ENCODE peak calls at places on chromosome 4, in four cellular contexts. D is K562, S is HCT116, Z is H1. W is an unnamed sample.

GRCh38 chr4:141497627-141498026 is 138.8 kb upstream of the IL15 start:
- DNase-seq in D (no peak), Z (no peak), S (no peak), W (no peak)

GRCh38 chr4:20444599-20445337 is 193.1 kb downstream of the SLIT2 start:
- DNase-seq in Z (no peak), S (no peak), D (no peak), W (no peak)

GRCh38 chr4:113444386-113444785 is 317.2 kb downstream of the CAMK2D start:
- DNase-seq in D (no peak), S (no peak), Z (no peak), W (no peak)

GRCh38 chr4:159977907-159978617 is 875.2 kb downstream of the RAPGEF2 start:
- DNase-seq in D (no peak), Z (no peak), S (no peak), W (no peak)

GRCh38 chr4:117847849-117848248 is 186.4 kb upstream of the NDST3 start:
- DNase-seq in Z (no peak), S (no peak), D (no peak), W (no peak)

GRCh38 chr4:7759221-7759620 is 180.4 kb downstream of the AFAP1 start:
- DNase-seq in Z (no peak), S (no peak), D (no peak), W (no peak)

GRCh38 chr4:56414135-56414675 is 21.2 kb downstream of the PPAT start:
- DNase-seq in S (no peak), D (no peak), Z (no peak), W (peak)

GRCh38 chr4:4248885-4249203 is 821 bp upstream of the TMEM128 start:
- DNase-seq in S (no peak), D (peak), Z (no peak), W (no peak)

GRCh38 chr4:183541081-183542045 is 36.5 kb downstream of the ING2 start:
- DNase-seq in D (peak), S (no peak), Z (peak), W (no peak)

GRCh38 chr4:22897520-22898108 is 204.9 kb downstream of the GBA3 start:
- DNase-seq in S (peak), D (peak), Z (peak), W (peak)

GRCh38 chr4:174210354-174210753 is 73.1 kb downstream of the FBXO8 start:
- DNase-seq in S (no peak), D (no peak), Z (no peak), W (no peak)

GRCh38 chr4:110586137-110586850 is 36.6 kb downstream of the PITX2 start:
- DNase-seq in D (peak), S (peak), Z (no peak), W (peak)

GRCh38 chr4:20037745-20038144 is 214.0 kb upstream of the SLIT2 start:
- DNase-seq in D (no peak), S (no peak), Z (no peak), W (no peak)

GRCh38 chr4:152998861-152999260 is 62.7 kb downstream of the FHDC1 start:
- DNase-seq in S (no peak), Z (no peak), D (no peak), W (no peak)

GRCh38 chr4:114495471-114495928 is 103.1 kb upstream of the UGT8 start:
- DNase-seq in Z (peak), D (peak), S (no peak), W (no peak)

GRCh38 chr4:99651370-99651769 is 6.3 kb downstream of the C4orf54 start:
- DNase-seq in D (no peak), Z (no peak), S (no peak), W (no peak)

GRCh38 chr4:112514079-112514448 is 1.9 kb downstream of the NEUROG2 start:
- DNase-seq in D (no peak), Z (no peak), S (no peak), W (no peak)

GRCh38 chr4:75107703-75108612 is 175.0 kb downstream of the PARM1 start:
- DNase-seq in S (no peak), D (no peak), Z (no peak), W (no peak)

GRCh38 chr4:40448875-40449274 is 113.7 kb downstream of the CHRNA9 start:
- DNase-seq in Z (no peak), S (no peak), D (no peak), W (no peak)

GRCh38 chr4:26372525-26373172 is 51.8 kb downstream of the RBPJ start:
- DNase-seq in D (peak), S (no peak), Z (no peak), W (peak)

GRCh38 chr4:40325406-40326019 is 9.6 kb upstream of the CHRNA9 start:
- DNase-seq in S (peak), Z (no peak), D (peak), W (peak)

GRCh38 chr4:19134685-19135084 is 1113.1 kb upstream of the LCORL start:
- DNase-seq in Z (no peak), D (no peak), S (no peak), W (no peak)

GRCh38 chr4:142402925-142403324 is 443.2 kb downstream of the INPP4B start:
- DNase-seq in Z (no peak), D (no peak), S (no peak), W (peak)

GRCh38 chr4:140947507-140947906 is 185.8 kb downstream of the RNF150 start:
- DNase-seq in S (no peak), D (no peak), Z (no peak), W (no peak)

GRCh38 chr4:108210989-108211725 is 42.4 kb upstream of the LEF1 start:
- DNase-seq in S (no peak), Z (no peak), D (no peak), W (peak)

GRCh38 chr4:7771056-7771455 is 168.6 kb downstream of the AFAP1 start:
- DNase-seq in D (no peak), S (no peak), Z (no peak), W (no peak)

GRCh38 chr4:121277194-121278105 is 103.4 kb downstream of the QRFPR start:
- DNase-seq in Z (no peak), D (peak), S (peak), W (peak)

GRCh38 chr4:173807347-173807746 is 277.3 kb upstream of the HAND2 start:
- DNase-seq in S (no peak), D (no peak), Z (no peak), W (no peak)

GRCh38 chr4:85720736-85721135 is 245.8 kb downstream of the ARHGAP24 start:
- DNase-seq in S (no peak), Z (no peak), D (no peak), W (no peak)

GRCh38 chr4:180698550-180698949 is 1544.7 kb upstream of the TENM3 start:
- DNase-seq in Z (no peak), S (no peak), D (peak), W (no peak)

GRCh38 chr4:121785479-121785878 is 15.6 kb upstream of the EXOSC9 start:
- DNase-seq in S (no peak), D (no peak), Z (no peak), W (peak)

GRCh38 chr4:7698586-7698985 is 241.1 kb downstream of the AFAP1 start:
- DNase-seq in Z (no peak), D (peak), S (no peak), W (no peak)

GRCh38 chr4:123748806-123749205 is 352.2 kb downstream of the SPRY1 start:
- DNase-seq in S (no peak), D (no peak), Z (no peak), W (no peak)

GRCh38 chr4:38119663-38120374 is 159.6 kb downstream of the PTTG2 start:
- DNase-seq in D (no peak), S (no peak), Z (no peak), W (no peak)

GRCh38 chr4:22491939-22492338 is 23.9 kb downstream of the ADGRA3 start:
- DNase-seq in S (no peak), D (no peak), Z (no peak), W (no peak)

GRCh38 chr4:22356996-22357596 is 158.8 kb downstream of the ADGRA3 start:
- DNase-seq in Z (no peak), S (no peak), D (no peak), W (peak)

DNA sequence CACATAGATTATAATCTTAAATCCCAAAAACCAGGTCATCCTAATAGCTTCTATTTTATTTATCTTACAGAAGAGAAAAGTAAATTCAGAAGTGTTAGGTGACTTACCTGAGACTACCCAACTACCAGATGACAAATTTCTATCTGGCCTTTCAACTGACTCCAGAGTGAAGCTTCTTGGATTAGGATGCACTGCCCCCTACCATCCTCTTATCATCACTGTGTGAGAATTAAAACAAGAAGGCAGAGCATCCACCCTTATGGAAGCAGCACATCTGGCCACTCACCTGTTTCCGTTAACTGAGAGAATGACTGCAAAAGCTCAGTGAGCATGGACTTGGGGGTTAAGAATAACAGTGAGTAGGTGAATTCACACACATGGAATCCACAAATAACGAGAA is 502.6 kb upstream of the TECRL start:
- DNase-seq in D (no peak), S (no peak), Z (peak), W (peak)
- TF ChIP-seq JUND in D (no peak), S (no peak), Z (no peak), W (no peak)

GRCh38 chr4:16034010-16034829 is 49.6 kb downstream of the PROM1 start:
- DNase-seq in S (no peak), Z (no peak), D (no peak), W (peak)
- TF ChIP-seq JUND in S (no peak), Z (no peak), D (no peak), W (peak)

GRCh38 chr4:155094421-155094820 is 114.0 kb upstream of the NPY2R start:
- DNase-seq in D (no peak), S (no peak), Z (no peak), W (no peak)

GRCh38 chr4:155099231-155099630 is 109.2 kb upstream of the NPY2R start:
- DNase-seq in S (no peak), Z (no peak), D (no peak), W (no peak)
- TF ChIP-seq JUND in S (no peak), Z (no peak), D (no peak), W (no peak)

DNA sequence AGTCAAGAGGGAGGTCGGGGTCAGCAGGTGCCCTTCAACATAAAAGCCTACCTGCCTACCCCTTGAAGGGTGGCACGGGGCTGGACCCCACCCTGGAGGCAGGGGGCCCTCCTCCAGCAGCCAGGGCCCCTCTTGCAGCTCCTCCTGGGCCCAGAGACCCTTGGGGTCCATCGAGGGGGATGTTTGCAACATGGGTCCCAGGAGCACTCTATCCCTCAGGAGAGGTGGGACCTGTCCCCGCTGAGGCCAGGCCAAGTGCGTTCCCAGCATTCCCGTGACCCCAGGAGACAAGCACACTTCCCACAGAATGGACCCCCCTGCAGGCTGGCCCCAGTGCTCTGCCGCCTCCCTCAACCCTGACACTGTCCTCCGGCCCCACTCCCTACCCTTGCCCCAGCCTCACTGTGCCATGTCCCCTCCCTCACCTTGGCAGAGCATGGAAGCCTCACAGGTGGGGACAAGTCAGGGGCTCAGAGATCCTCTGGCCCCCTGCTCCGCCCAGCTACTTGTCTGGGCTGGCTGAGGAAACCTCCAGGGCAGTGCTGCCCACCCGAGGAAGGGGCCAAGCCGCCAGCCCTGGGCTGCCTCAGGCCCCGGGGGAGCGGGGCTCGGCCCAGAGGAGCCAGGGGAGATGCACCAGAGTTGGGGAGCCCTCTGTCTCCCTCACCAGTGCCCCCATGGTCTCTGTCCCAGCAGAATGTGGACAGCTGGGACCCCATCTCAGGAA is 2.2 kb downstream of the MXD4 start:
- DNase-seq in D (no peak), Z (no peak), S (no peak), W (no peak)
- TF ChIP-seq JUND in D (no peak), Z (no peak), S (no peak), W (no peak)

GRCh38 chr4:125187221-125187620 is 127.5 kb upstream of the FAT4 start:
- DNase-seq in D (no peak), Z (no peak), S (no peak), W (no peak)
- TF ChIP-seq JUND in D (no peak), Z (no peak), S (no peak), W (no peak)

GRCh38 chr4:147578057-147578476 is 39.1 kb upstream of the TMEM184C start:
- DNase-seq in S (peak), Z (no peak), D (no peak), W (no peak)
- TF ChIP-seq JUND in S (peak), Z (no peak), D (no peak), W (no peak)

GRCh38 chr4:77579406-77580076 is 26.1 kb upstream of the CXCL13 start:
- DNase-seq in Z (no peak), S (peak), D (no peak), W (no peak)
- TF ChIP-seq JUND in Z (no peak), S (peak), D (no peak), W (no peak)

GRCh38 chr4:98530572-98530971 is 127.8 kb downstream of the TSPAN5 start:
- DNase-seq in S (no peak), D (no peak), Z (no peak), W (no peak)

GRCh38 chr4:98524271-98524670 is 134.1 kb downstream of the TSPAN5 start:
- DNase-seq in D (no peak), Z (no peak), S (no peak), W (no peak)

GRCh38 chr4:98527528-98527927 is 130.9 kb downstream of the TSPAN5 start:
- DNase-seq in D (no peak), S (no peak), Z (no peak), W (no peak)

GRCh38 chr4:98529970-98530569 is 128.3 kb downstream of the TSPAN5 start:
- DNase-seq in S (no peak), Z (no peak), D (no peak), W (no peak)

GRCh38 chr4:98528882-98529281 is 129.5 kb downstream of the TSPAN5 start:
- DNase-seq in S (no peak), Z (no peak), D (no peak), W (no peak)
- TF ChIP-seq JUND in S (no peak), Z (no peak), D (no peak), W (no peak)